ENCODE peak calls at places on chromosome 22, in seven cellular contexts. T is H9, C is transverse colon, W is Ammon's horn, F is AG08395, U is spleen, K is NCI-H1694. A is an unnamed sample.

GRCh38 chr22:35997438-35997837 is 31.2 kb downstream of the RBFOX2 start:
- DNase-seq in F (no peak), C (no peak), T (no peak), K (no peak), U (no peak), W (no peak), A (no peak)

GRCh38 chr22:19291580-19292261 is at the start of gene CLTCL1:
- DNase-seq in W (peak), T (peak), U (peak), F (peak), C (peak), K (peak), A (no peak)

GRCh38 chr22:46549565-46549840 is 12.1 kb upstream of the CELSR1 start:
- DNase-seq in F (no peak), U (peak), K (no peak), T (no peak), W (no peak), C (no peak), A (no peak)

GRCh38 chr22:30910358-30910757 is 58.2 kb downstream of the MORC2 start:
- DNase-seq in T (no peak), U (no peak), C (no peak), K (no peak), W (no peak), F (no peak), A (no peak)

GRCh38 chr22:37331034-37331428 is 48.7 kb downstream of the CYTH4 start:
- DNase-seq in C (no peak), T (no peak), F (peak), U (no peak), K (peak), W (peak), A (no peak)

GRCh38 chr22:19962909-19963806 is 21.5 kb upstream of the TXNRD2 start:
- DNase-seq in F (peak), T (peak), K (no peak), W (no peak), U (peak), C (peak), A (no peak)

GRCh38 chr22:19046719-19047609 is 75.2 kb downstream of the DGCR2 start:
- DNase-seq in T (no peak), F (no peak), C (no peak), W (no peak), K (no peak), U (peak), A (no peak)

GRCh38 chr22:23401111-23401909 is 178.8 kb downstream of the IGLL1 start:
- DNase-seq in T (no peak), K (no peak), F (peak), C (no peak), U (no peak), W (no peak), A (peak)

GRCh38 chr22:42462016-42462415 is 29.8 kb upstream of the NFAM1 start:
- DNase-seq in C (no peak), U (no peak), F (no peak), T (no peak), K (no peak), W (no peak), A (no peak)

GRCh38 chr22:36321797-36322601 is 65.8 kb downstream of the MYH9 start:
- DNase-seq in K (no peak), C (no peak), T (no peak), U (peak), W (no peak), F (no peak), A (no peak)

GRCh38 chr22:33620085-33620484 is 300.2 kb downstream of the LARGE1 start:
- DNase-seq in K (no peak), W (no peak), T (no peak), C (no peak), F (no peak), U (no peak), A (no peak)

GRCh38 chr22:41828516-41828915 is 4.4 kb upstream of the SREBF2 start:
- DNase-seq in C (peak), F (no peak), W (no peak), T (no peak), K (no peak), U (no peak), A (no peak)

GRCh38 chr22:19355413-19356157 is 64.1 kb upstream of the CLTCL1 start:
- DNase-seq in C (no peak), F (no peak), T (no peak), U (no peak), W (no peak), K (no peak), A (no peak)

GRCh38 chr22:46914916-46915894 is 152.8 kb downstream of the TBC1D22A start:
- DNase-seq in T (no peak), U (no peak), W (no peak), K (no peak), F (no peak), C (no peak), A (no peak)

GRCh38 chr22:50524664-50525103 is 714 bp downstream of the SCO2 start:
- DNase-seq in K (no peak), F (no peak), W (no peak), U (no peak), C (no peak), T (no peak), A (no peak)

GRCh38 chr22:35622132-35622913 is 5.2 kb upstream of the MB start:
- DNase-seq in T (peak), W (no peak), F (no peak), K (no peak), U (no peak), C (peak), A (no peak)

GRCh38 chr22:35314161-35314942 is 14.7 kb downstream of the TOM1 start:
- DNase-seq in W (no peak), K (no peak), U (peak), T (peak), F (no peak), C (peak), A (no peak)

GRCh38 chr22:36377022-36377631 is 10.6 kb downstream of the MYH9 start:
- DNase-seq in W (no peak), T (no peak), K (no peak), F (no peak), U (no peak), C (no peak), A (no peak)

GRCh38 chr22:23137905-23138520 is 3.8 kb downstream of the RSPH14 start:
- DNase-seq in C (peak), T (no peak), U (no peak), F (no peak), K (no peak), W (peak), A (no peak)

GRCh38 chr22:49554296-49554625 is 273.4 kb downstream of the BRD1 start:
- DNase-seq in U (no peak), C (no peak), W (no peak), F (no peak), K (no peak), T (peak), A (no peak)

GRCh38 chr22:35437038-35437437 is 37.1 kb downstream of the MCM5 start:
- DNase-seq in K (no peak), F (no peak), W (no peak), U (no peak), C (no peak), T (peak), A (no peak)

GRCh38 chr22:44566911-44567310 is 68.9 kb upstream of the RTL6 start:
- DNase-seq in F (no peak), C (no peak), T (no peak), W (no peak), U (peak), K (no peak), A (no peak)

GRCh38 chr22:25402501-25403283 is 161.8 kb upstream of the GRK3 start:
- DNase-seq in K (no peak), W (no peak), F (peak), U (no peak), T (no peak), C (peak), A (no peak)

A was measured in GM04504.